ENCODE peak calls at places on chromosome 1, in seven cellular contexts. H is activated T-helper 1 cell treated with anti-CD3 and anti-CD28 coated beads, Interleukin-2, amount 50 U/mL, for 16 hours; Q is hippocampal formation; G is A549; Y is suprapubic skin; C is RKO; T is heart right ventricle. A is an unnamed sample.

GRCh38 chr1:224523676-224524075 is 89.1 kb upstream of the WDR26 start:
- DNase-seq in H (no peak), Q (no peak), G (no peak), Y (no peak), C (no peak), T (no peak), A (no peak)

GRCh38 chr1:205294175-205294913 is 27.2 kb downstream of the NUAK2 start:
- DNase-seq in H (no peak), Q (no peak), G (peak; percentile 73), Y (no peak), C (no peak), T (peak; percentile 67), A (no peak)

GRCh38 chr1:44354268-44354839 is 703 bp downstream of the ERI3 start:
- DNase-seq in H (no peak), Q (no peak), G (no peak), Y (no peak), C (peak; percentile 47), T (no peak), A (no peak)

GRCh38 chr1:232207089-232207723 is 422.7 kb downstream of the SIPA1L2 start:
- DNase-seq in H (no peak), Q (no peak), G (no peak), Y (no peak), C (no peak), T (no peak), A (no peak)

GRCh38 chr1:184866991-184867788 is 107.1 kb downstream of the NIBAN1 start:
- DNase-seq in H (no peak), Q (no peak), G (no peak), Y (no peak), C (no peak), T (no peak), A (no peak)

GRCh38 chr1:212157252-212157651 is 121.7 kb downstream of the DTL start:
- DNase-seq in H (no peak), Q (no peak), G (no peak), Y (no peak), C (no peak), T (no peak), A (no peak)

GRCh38 chr1:38539931-38540330 is 319.6 kb downstream of the RRAGC start:
- DNase-seq in H (no peak), Q (no peak), G (no peak), Y (no peak), C (no peak), T (no peak), A (no peak)

GRCh38 chr1:74502432-74502831 is 10.0 kb downstream of the LRRC53 start:
- DNase-seq in H (no peak), Q (no peak), G (no peak), Y (no peak), C (peak; percentile 60), T (peak; percentile 14), A (peak; percentile 25)

GRCh38 chr1:58620926-58621325 is 43.9 kb upstream of the TACSTD2 start:
- DNase-seq in H (no peak), Q (no peak), G (no peak), Y (no peak), C (no peak), T (no peak), A (no peak)

GRCh38 chr1:198903203-198903602 is 264.4 kb downstream of the PTPRC start:
- DNase-seq in H (no peak), Q (peak; percentile 73), G (no peak), Y (no peak), C (no peak), T (no peak), A (no peak)

GRCh38 chr1:156860113-156860638 is 489 bp upstream of the NTRK1 start:
- DNase-seq in H (peak; percentile 29), Q (peak; percentile 25), G (peak; percentile 70), Y (no peak), C (no peak), T (no peak), A (peak; percentile 30)

GRCh38 chr1:44035726-44036408 is 4.6 kb upstream of the SLC6A9 start:
- DNase-seq in H (no peak), Q (peak; percentile 16), G (no peak), Y (peak; percentile 61), C (no peak), T (peak; percentile 49), A (no peak)

GRCh38 chr1:198633675-198634121 is 5.1 kb upstream of the PTPRC start:
- DNase-seq in H (no peak), Q (peak; percentile 13), G (no peak), Y (no peak), C (no peak), T (no peak), A (no peak)

GRCh38 chr1:160070243-160071163 is 543 bp upstream of the KCNJ10 start:
- DNase-seq in H (peak; percentile 45), Q (peak; percentile 94), G (peak; percentile 67), Y (peak; percentile 86), C (no peak), T (peak; percentile 82), A (peak; percentile 59)

GRCh38 chr1:115073298-115074087 is 15.8 kb downstream of the TSPAN2 start:
- DNase-seq in H (no peak), Q (no peak), G (no peak), Y (no peak), C (no peak), T (no peak), A (no peak)

GRCh38 chr1:10646347-10646861 is 150.0 kb downstream of the CASZ1 start:
- DNase-seq in H (no peak), Q (no peak), G (peak; percentile 31), Y (no peak), C (peak; percentile 61), T (peak; percentile 54), A (peak; percentile 28)

GRCh38 chr1:112058815-112059450 is 69.5 kb upstream of the KCND3 start:
- DNase-seq in H (no peak), Q (no peak), G (no peak), Y (no peak), C (no peak), T (no peak), A (peak; percentile 2)

GRCh38 chr1:221994274-221994698 is 252.4 kb upstream of the DUSP10 start:
- DNase-seq in H (no peak), Q (no peak), G (no peak), Y (no peak), C (no peak), T (no peak), A (no peak)

GRCh38 chr1:35287807-35288640 is 19.5 kb downstream of the ZMYM4 start:
- DNase-seq in H (no peak), Q (no peak), G (no peak), Y (no peak), C (peak; percentile 31), T (no peak), A (no peak)

GRCh38 chr1:200739499-200740290 is 1.0 kb downstream of the CAMSAP2 start:
- DNase-seq in H (no peak), Q (peak; percentile 51), G (peak; percentile 33), Y (peak; percentile 73), C (peak; percentile 45), T (peak; percentile 46), A (no peak)

GRCh38 chr1:54460346-54460745 is 54.2 kb upstream of the SSBP3 start:
- DNase-seq in H (no peak), Q (no peak), G (no peak), Y (no peak), C (no peak), T (no peak), A (peak; percentile 19)

GRCh38 chr1:41775961-41776585 is 142.6 kb downstream of the HIVEP3 start:
- DNase-seq in H (no peak), Q (no peak), G (no peak), Y (no peak), C (no peak), T (no peak), A (no peak)

GRCh38 chr1:17569200-17570139 is 30.0 kb downstream of the ARHGEF10L start:
- DNase-seq in H (no peak), Q (peak; percentile 67), G (no peak), Y (peak; percentile 94), C (no peak), T (peak; percentile 89), A (peak; percentile 75)

GRCh38 chr1:240413732-240414131 is 198.2 kb downstream of the GREM2 start:
- DNase-seq in H (no peak), Q (no peak), G (no peak), Y (no peak), C (no peak), T (no peak), A (no peak)

GRCh38 chr1:19616489-19616888 is 27.6 kb upstream of the NBL1 start:
- DNase-seq in H (no peak), Q (no peak), G (no peak), Y (no peak), C (no peak), T (no peak), A (no peak)

GRCh38 chr1:53286950-53287349 is 40.9 kb downstream of the LRP8 start:
- DNase-seq in H (no peak), Q (no peak), G (no peak), Y (no peak), C (no peak), T (no peak), A (no peak)

GRCh38 chr1:234923626-234924025 is 205.0 kb downstream of the TOMM20 start:
- DNase-seq in H (no peak), Q (no peak), G (no peak), Y (no peak), C (no peak), T (no peak), A (no peak)

GRCh38 chr1:151061012-151061401 is 810 bp downstream of the MLLT11 start:
- DNase-seq in H (no peak), Q (no peak), G (no peak), Y (no peak), C (no peak), T (no peak), A (no peak)

GRCh38 chr1:149885364-149886111 is 13.8 kb upstream of the BOLA1 start:
- DNase-seq in H (peak; percentile 21), Q (peak; percentile 70), G (peak; percentile 62), Y (peak; percentile 93), C (peak; percentile 88), T (peak; percentile 87), A (peak; percentile 84)

GRCh38 chr1:29179641-29180184 is 2.0 kb downstream of the SRSF4 start:
- DNase-seq in H (no peak), Q (no peak), G (no peak), Y (no peak), C (no peak), T (no peak), A (no peak)

GRCh38 chr1:152182942-152183341 is 23.9 kb upstream of the RPTN start:
- DNase-seq in H (no peak), Q (no peak), G (no peak), Y (no peak), C (peak; percentile 57), T (no peak), A (peak; percentile 21)

GRCh38 chr1:232566093-232566492 is 63.8 kb downstream of the SIPA1L2 start:
- DNase-seq in H (no peak), Q (no peak), G (no peak), Y (no peak), C (no peak), T (no peak), A (no peak)

GRCh38 chr1:27350673-27351540 is 9.1 kb downstream of the SYTL1 start:
- DNase-seq in H (no peak), Q (no peak), G (no peak), Y (no peak), C (no peak), T (peak; percentile 70), A (no peak)

GRCh38 chr1:226638608-226639007 is 90.0 kb downstream of the STUM start:
- DNase-seq in H (no peak), Q (no peak), G (no peak), Y (peak; percentile 64), C (no peak), T (no peak), A (no peak)

GRCh38 chr1:204507317-204508105 is 8.7 kb upstream of the MDM4 start:
- DNase-seq in H (no peak), Q (peak; percentile 17), G (peak; percentile 44), Y (no peak), C (peak; percentile 95), T (no peak), A (peak; percentile 78)

GRCh38 chr1:23558140-23558871 is 995 bp downstream of the ID3 start:
- DNase-seq in H (no peak), Q (no peak), G (no peak), Y (peak; percentile 77), C (peak; percentile 70), T (peak; percentile 76), A (no peak)

GRCh38 chr1:25832336-25833037 is 12.7 kb downstream of the MTFR1L start:
- DNase-seq in H (no peak), Q (no peak), G (no peak), Y (no peak), C (no peak), T (no peak), A (no peak)

GRCh38 chr1:50369830-50370229 is 53.4 kb downstream of the DMRTA2 start:
- DNase-seq in H (no peak), Q (no peak), G (no peak), Y (no peak), C (no peak), T (no peak), A (peak; percentile 20)

A was measured in SW480.